ENCODE peak calls at places on chromosomes 2 and 18, in five cellular contexts. J is neuronal stem cell, U is brain microvascular endothelial cell, G is right lobe of liver, S is ascending aorta. Z is an unnamed sample.

GRCh38 chr2:210169871-210170441 is 1.3 kb downstream of the KANSL1L start:
- DNase-seq in J (no peak), U (peak), G (no peak), S (no peak), Z (peak)

GRCh38 chr2:138470941-138471340 is 30.6 kb upstream of the SPOPL start:
- DNase-seq in J (no peak), U (no peak), G (no peak), S (no peak), Z (no peak)

GRCh38 chr2:96520697-96521096 is 15.5 kb upstream of the NEURL3 start:
- DNase-seq in J (no peak), U (no peak), G (no peak), S (no peak), Z (no peak)

GRCh38 chr2:187360286-187360685 is 87.8 kb downstream of the CALCRL start:
- DNase-seq in J (no peak), U (no peak), G (no peak), S (no peak), Z (no peak)

GRCh38 chr18:61435064-61435652 is 101.9 kb downstream of the CDH20 start:
- DNase-seq in J (no peak), U (peak), G (no peak), S (no peak), Z (no peak)

GRCh38 chr2:185736210-185736609 is 2.4 kb upstream of the FSIP2 start:
- DNase-seq in J (no peak), U (no peak), G (no peak), S (no peak), Z (no peak)

GRCh38 chr2:71618327-71619113 is 165.2 kb downstream of the DYSF start:
- DNase-seq in J (no peak), U (peak), G (no peak), S (no peak), Z (no peak)

GRCh38 chr2:28085183-28085582 is 194.7 kb downstream of the BABAM2 start:
- DNase-seq in J (no peak), U (no peak), G (no peak), S (no peak), Z (no peak)

GRCh38 chr18:62060820-62061219 is 126.0 kb downstream of the PIGN start:
- DNase-seq in J (no peak), U (no peak), G (no peak), S (no peak), Z (no peak)

GRCh38 chr2:159064446-159065301 is 96.2 kb downstream of the TANC1 start:
- DNase-seq in J (peak), U (peak), G (no peak), S (no peak), Z (peak)

GRCh38 chr2:42567389-42567788 is 1.0 kb upstream of the MTA3 start:
- DNase-seq in J (no peak), U (peak), G (no peak), S (no peak), Z (peak)

GRCh38 chr2:181581534-181581933 is 75.4 kb downstream of the CERKL start:
- DNase-seq in J (no peak), U (no peak), G (no peak), S (no peak), Z (no peak)

GRCh38 chr2:109258905-109259540 is 130.0 kb downstream of the SH3RF3 start:
- DNase-seq in J (no peak), U (no peak), G (no peak), S (no peak), Z (no peak)

DNA sequence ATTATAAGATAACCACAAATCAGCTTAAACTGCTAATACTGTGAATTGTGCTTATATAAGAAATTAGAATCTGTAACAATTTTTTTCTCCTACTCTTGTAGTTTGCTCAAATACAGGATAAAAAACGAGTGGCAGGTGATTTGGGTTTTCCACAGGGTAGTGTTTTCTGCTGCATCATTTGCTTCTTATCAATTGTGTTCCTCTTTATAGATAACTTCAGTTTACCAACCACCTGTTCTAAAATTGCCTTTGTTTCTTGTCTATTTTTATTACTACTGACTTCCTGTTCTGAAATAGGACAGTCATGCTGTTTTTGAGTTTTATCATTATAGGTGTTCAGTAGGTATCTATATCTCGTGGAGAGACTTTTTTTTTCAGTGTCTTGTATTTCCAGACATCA is 56.9 kb downstream of the MFSD6 start:
- DNase-seq in J (no peak), U (no peak), G (no peak), S (no peak), Z (no peak)
- H3K4me3 ChIP-seq in J (no peak), U (no peak), G (no peak), S (no peak), Z (no peak)

GRCh38 chr2:235505210-235505741 is 11.4 kb downstream of the AGAP1 start:
- DNase-seq in J (no peak), U (no peak), G (peak), S (no peak), Z (no peak)

GRCh38 chr2:235506291-235506996 is 12.6 kb downstream of the AGAP1 start:
- DNase-seq in J (no peak), U (no peak), G (no peak), S (no peak), Z (no peak)

GRCh38 chr2:235508371-235509160 is 14.7 kb downstream of the AGAP1 start:
- DNase-seq in J (no peak), U (no peak), G (no peak), S (no peak), Z (no peak)

GRCh38 chr2:235507928-235508327 is 14.1 kb downstream of the AGAP1 start:
- DNase-seq in J (no peak), U (no peak), G (no peak), S (no peak), Z (no peak)

GRCh38 chr2:235506997-235507615 is 13.3 kb downstream of the AGAP1 start:
- DNase-seq in J (no peak), U (no peak), G (no peak), S (no peak), Z (no peak)
- H3K4me3 ChIP-seq in J (no peak), U (no peak), G (no peak), S (no peak), Z (no peak)

GRCh38 chr2:112031916-112032582 is 23.0 kb upstream of the TMEM87B start:
- DNase-seq in J (no peak), U (no peak), G (no peak), S (no peak), Z (no peak)
- H3K4me3 ChIP-seq in J (peak), U (no peak), G (no peak), S (peak), Z (no peak)

GRCh38 chr2:219508444-219508734 is 5.9 kb upstream of the ASIC4 start:
- DNase-seq in J (no peak), U (no peak), G (no peak), S (no peak), Z (no peak)

GRCh38 chr2:219508933-219509779 is 5.1 kb upstream of the ASIC4 start:
- DNase-seq in J (no peak), U (no peak), G (no peak), S (no peak), Z (no peak)

GRCh38 chr2:219511547-219512325 is 2.5 kb upstream of the ASIC4 start:
- DNase-seq in J (no peak), U (no peak), G (no peak), S (no peak), Z (no peak)

GRCh38 chr2:219510512-219511135 is 3.7 kb upstream of the ASIC4 start:
- DNase-seq in J (no peak), U (no peak), G (no peak), S (no peak), Z (no peak)

GRCh38 chr2:219509780-219510511 is 4.3 kb upstream of the ASIC4 start:
- DNase-seq in J (no peak), U (peak), G (peak), S (no peak), Z (no peak)
- H3K4me3 ChIP-seq in J (peak), U (peak), G (no peak), S (no peak), Z (peak)

DNA sequence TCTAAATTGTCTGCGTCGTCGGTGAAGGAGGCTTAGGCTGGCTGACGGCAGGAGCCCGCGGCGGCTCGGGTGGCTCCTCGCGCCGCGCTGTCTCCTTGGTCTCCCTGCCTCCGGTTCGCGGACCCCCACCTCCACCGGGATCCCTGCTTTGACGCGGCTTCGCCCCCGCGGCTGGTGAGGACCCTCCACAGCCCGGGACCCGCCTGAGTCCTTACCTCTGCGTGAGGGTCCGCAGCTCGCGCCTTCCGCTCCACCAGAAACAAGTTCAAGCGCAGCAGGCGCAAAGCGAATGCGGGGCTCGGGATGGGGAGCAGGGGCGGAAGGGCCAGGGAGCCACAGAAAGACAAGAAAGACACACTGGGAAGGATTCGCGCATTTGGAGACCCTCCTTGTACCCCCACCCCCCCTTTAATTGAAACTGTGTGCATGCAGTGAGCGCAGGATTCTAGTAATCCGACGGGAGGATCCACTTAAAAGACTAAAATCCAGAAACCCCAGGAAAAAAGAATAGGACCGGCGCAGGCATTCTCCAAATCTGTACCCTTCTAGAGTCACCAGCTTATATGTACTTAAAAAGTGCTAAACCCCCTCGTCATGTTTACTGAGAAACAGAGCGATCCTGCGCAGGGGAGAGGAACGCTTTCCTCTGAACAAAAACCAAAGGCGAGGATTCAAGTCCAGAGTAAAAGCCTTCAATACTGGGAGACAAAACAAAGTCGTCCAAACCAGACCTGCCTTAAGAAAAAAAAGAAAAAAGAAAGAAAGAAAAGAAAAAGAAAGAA is 3.8 kb downstream of the PTGR3 start:
- DNase-seq in J (peak), U (no peak), G (no peak), S (no peak), Z (no peak)
- H3K4me3 ChIP-seq in J (no peak), U (peak), G (peak), S (peak), Z (peak)

GRCh38 chr2:130375291-130376266 is 19.7 kb downstream of the PTPN18 start:
- DNase-seq in J (no peak), U (no peak), G (no peak), S (no peak), Z (no peak)

GRCh38 chr2:130378206-130378897 is 22.5 kb downstream of the PTPN18 start:
- DNase-seq in J (no peak), U (no peak), G (no peak), S (no peak), Z (no peak)

GRCh38 chr2:130374587-130375290 is 18.9 kb downstream of the PTPN18 start:
- DNase-seq in J (no peak), U (peak), G (no peak), S (no peak), Z (no peak)

GRCh38 chr2:130377491-130377890 is 21.6 kb downstream of the PTPN18 start:
- DNase-seq in J (no peak), U (no peak), G (no peak), S (no peak), Z (no peak)

DNA sequence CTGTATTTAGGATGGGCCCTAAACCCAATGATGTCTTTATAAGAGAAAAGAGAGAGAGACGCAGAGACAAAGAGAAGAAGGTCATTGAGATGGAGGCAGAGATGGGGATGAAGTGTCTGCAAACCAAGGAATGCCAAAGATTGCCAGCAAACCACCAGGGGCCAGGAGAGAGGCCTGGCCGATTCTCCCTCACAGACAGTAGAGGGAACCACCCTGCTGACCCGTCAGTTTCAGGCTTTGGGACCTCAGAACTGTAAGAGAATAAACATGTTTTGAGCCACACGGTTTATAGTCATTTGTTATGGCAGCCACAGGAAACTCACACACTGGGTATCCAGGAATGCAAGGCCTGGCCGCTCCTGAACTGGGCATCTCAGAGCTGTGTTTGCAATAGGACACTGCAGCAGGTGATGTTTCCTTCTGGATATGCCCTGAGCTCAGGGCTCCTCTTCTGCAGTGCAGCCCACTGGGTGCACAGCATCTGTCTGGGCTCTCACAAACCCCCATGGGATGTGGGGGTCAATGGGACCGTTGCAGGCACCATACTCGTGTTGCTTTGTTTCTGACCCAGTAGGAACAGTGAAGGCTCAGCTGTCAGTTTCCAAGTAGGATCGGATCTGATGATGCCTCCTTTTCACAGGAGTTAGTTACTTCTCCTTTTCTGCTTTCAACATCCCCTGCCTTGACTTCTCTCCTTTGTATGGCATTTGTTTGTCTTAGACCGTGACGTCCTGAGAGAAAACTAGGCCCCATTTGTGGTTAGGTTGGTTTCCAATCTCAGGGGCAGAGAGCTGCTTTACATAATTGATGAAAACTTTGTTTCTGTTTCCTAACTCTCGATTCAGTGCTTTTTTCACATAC is 20.8 kb downstream of the PTPN18 start:
- DNase-seq in J (no peak), U (no peak), G (no peak), S (no peak), Z (no peak)
- H3K4me3 ChIP-seq in J (no peak), U (no peak), G (no peak), S (no peak), Z (no peak)

Z was measured in skeletal muscle cell.